ENCODE peak calls at places on chromosomes 16 and 17, in four cellular contexts. One of them, this sample, is unnamed.

GRCh38 chr17:17784599-17785264 is 52.1 kb downstream of the SREBF1 start:
- DNase-seq in fibroblast of lung: no peak
- DNase-seq in Karpas-422: peak; percentile 91
- DNase-seq in neuronal stem cell: no peak
- DNase-seq in this sample: no peak

GRCh38 chr17:10278218-10278617 is 79.8 kb upstream of the GAS7 start:
- DNase-seq in neuronal stem cell: no peak
- DNase-seq in fibroblast of lung: no peak
- DNase-seq in Karpas-422: peak; percentile 45
- DNase-seq in this sample: no peak

GRCh38 chr16:55759983-55760664 is 72.8 kb downstream of the CES1 start:
- DNase-seq in fibroblast of lung: no peak
- DNase-seq in neuronal stem cell: peak; percentile 24
- DNase-seq in Karpas-422: no peak
- DNase-seq in this sample: no peak

GRCh38 chr16:12499032-12499735 is 304.5 kb downstream of the CPPED1 start:
- DNase-seq in fibroblast of lung: no peak
- DNase-seq in neuronal stem cell: no peak
- DNase-seq in Karpas-422: no peak
- DNase-seq in this sample: no peak

GRCh38 chr16:50635505-50636392 is 45.4 kb downstream of the SNX20 start:
- DNase-seq in neuronal stem cell: no peak
- DNase-seq in Karpas-422: peak; percentile 74
- DNase-seq in fibroblast of lung: no peak
- DNase-seq in this sample: peak; percentile 30

GRCh38 chr17:56009795-56010715 is 143.2 kb upstream of the ANKFN1 start:
- DNase-seq in Karpas-422: no peak
- DNase-seq in neuronal stem cell: peak; percentile 43
- DNase-seq in fibroblast of lung: no peak
- DNase-seq in this sample: peak; percentile 55

GRCh38 chr16:89410794-89411309 is 79.5 kb downstream of the ANKRD11 start:
- DNase-seq in fibroblast of lung: peak; percentile 89
- DNase-seq in neuronal stem cell: no peak
- DNase-seq in Karpas-422: no peak
- DNase-seq in this sample: no peak

GRCh38 chr17:22469101-22469880 is 777.0 kb downstream of the KCNJ18 start:
- DNase-seq in Karpas-422: no peak
- DNase-seq in neuronal stem cell: no peak
- DNase-seq in fibroblast of lung: no peak
- DNase-seq in this sample: no peak

GRCh38 chr16:81873843-81874752 is 95.0 kb downstream of the PLCG2 start:
- DNase-seq in Karpas-422: peak; percentile 90
- DNase-seq in neuronal stem cell: peak; percentile 31
- DNase-seq in fibroblast of lung: peak; percentile 20
- DNase-seq in this sample: peak; percentile 57

GRCh38 chr16:81601601-81602251 is 157.1 kb downstream of the CMIP start:
- DNase-seq in fibroblast of lung: no peak
- DNase-seq in neuronal stem cell: no peak
- DNase-seq in Karpas-422: no peak
- DNase-seq in this sample: no peak

GRCh38 chr17:45782889-45783592 is 1.1 kb upstream of the CRHR1 start:
- DNase-seq in fibroblast of lung: no peak
- DNase-seq in neuronal stem cell: peak; percentile 62
- DNase-seq in Karpas-422: no peak
- DNase-seq in this sample: no peak

GRCh38 chr16:79071424-79071823 is 529.1 kb downstream of the MAF start:
- DNase-seq in neuronal stem cell: no peak
- DNase-seq in fibroblast of lung: no peak
- DNase-seq in Karpas-422: no peak
- DNase-seq in this sample: peak; percentile 52

GRCh38 chr16:63426275-63426870 is 1390.1 kb upstream of the CDH8 start:
- DNase-seq in neuronal stem cell: no peak
- DNase-seq in fibroblast of lung: no peak
- DNase-seq in Karpas-422: peak; percentile 49
- DNase-seq in this sample: no peak

GRCh38 chr16:53768167-53768566 is 64.2 kb downstream of the FTO start:
- DNase-seq in Karpas-422: peak; percentile 42
- DNase-seq in neuronal stem cell: no peak
- DNase-seq in fibroblast of lung: no peak
- DNase-seq in this sample: no peak

GRCh38 chr17:70144260-70144846 is 25.0 kb upstream of the KCNJ2 start:
- DNase-seq in neuronal stem cell: peak; percentile 9
- DNase-seq in fibroblast of lung: peak; percentile 43
- DNase-seq in Karpas-422: peak; percentile 69
- DNase-seq in this sample: no peak

DNA sequence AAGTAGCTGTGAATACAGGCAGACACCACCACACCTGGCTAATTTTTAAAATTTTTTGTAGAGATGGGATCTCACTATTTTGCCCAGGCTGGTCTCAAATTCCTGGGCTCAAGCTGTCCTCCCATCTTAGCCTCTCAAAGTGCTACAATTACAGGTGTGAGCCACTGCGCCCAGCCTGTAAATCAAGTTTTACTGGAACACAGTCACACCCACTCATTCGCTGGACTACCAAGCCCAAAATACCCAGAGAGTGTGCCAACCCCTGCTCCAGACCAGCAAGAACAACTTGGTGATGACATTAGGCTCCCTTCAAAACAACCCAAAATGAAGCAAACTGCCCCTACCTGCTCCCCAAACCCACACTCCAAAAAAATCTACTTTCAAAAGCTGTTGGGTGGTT is 36.0 kb downstream of the TVP23A start:
- DNase-seq in fibroblast of lung: no peak
- DNase-seq in Karpas-422: no peak
- DNase-seq in neuronal stem cell: no peak
- DNase-seq in this sample: no peak
- H3K4me2 ChIP-seq in fibroblast of lung: no peak overlapping the region
- H3K4me2 ChIP-seq in Karpas-422: no peak overlapping the region
- H3K4me2 ChIP-seq in neuronal stem cell: no peak overlapping the region
- H3K4me2 ChIP-seq in this sample: no peak overlapping the region

GRCh38 chr17:76104896-76105231 is 1.3 kb upstream of the EXOC7 start:
- DNase-seq in Karpas-422: no peak
- DNase-seq in fibroblast of lung: no peak
- DNase-seq in neuronal stem cell: no peak
- DNase-seq in this sample: no peak

GRCh38 chr17:76107507-76107906 is 3.9 kb upstream of the EXOC7 start:
- DNase-seq in fibroblast of lung: no peak
- DNase-seq in neuronal stem cell: no peak
- DNase-seq in Karpas-422: peak; percentile 76
- DNase-seq in this sample: no peak

GRCh38 chr17:76104140-76104895 is 731 bp upstream of the EXOC7 start:
- DNase-seq in neuronal stem cell: no peak
- DNase-seq in Karpas-422: no peak
- DNase-seq in fibroblast of lung: no peak
- DNase-seq in this sample: no peak

GRCh38 chr17:76102944-76103273 is 678 bp downstream of the EXOC7 start:
- DNase-seq in Karpas-422: no peak
- DNase-seq in fibroblast of lung: no peak
- DNase-seq in neuronal stem cell: no peak
- DNase-seq in this sample: no peak

GRCh38 chr17:76103274-76104139 is at the start of gene EXOC7:
- DNase-seq in Karpas-422: peak; percentile 98
- DNase-seq in neuronal stem cell: peak; percentile 93
- DNase-seq in fibroblast of lung: peak; percentile 79
- DNase-seq in this sample: peak; percentile 95
- H3K4me2 ChIP-seq in Karpas-422: peak within 1 kb of the TSS; percentile 96
- H3K4me2 ChIP-seq in neuronal stem cell: peak within 1 kb of the TSS; percentile 89
- H3K4me2 ChIP-seq in fibroblast of lung: peak within 1 kb of the TSS; percentile 92
- H3K4me2 ChIP-seq in this sample: peak within 1 kb of the TSS; percentile 96

GRCh38 chr17:5033352-5034015 is 1.7 kb downstream of the SLC52A1 start:
- DNase-seq in fibroblast of lung: no peak
- DNase-seq in Karpas-422: no peak
- DNase-seq in neuronal stem cell: no peak
- DNase-seq in this sample: no peak

GRCh38 chr17:5034063-5034462 is 1.2 kb downstream of the SLC52A1 start:
- DNase-seq in neuronal stem cell: no peak
- DNase-seq in Karpas-422: no peak
- DNase-seq in fibroblast of lung: no peak
- DNase-seq in this sample: no peak

GRCh38 chr17:5034651-5035050 is 575 bp downstream of the SLC52A1 start:
- DNase-seq in fibroblast of lung: no peak
- DNase-seq in neuronal stem cell: no peak
- DNase-seq in Karpas-422: no peak
- DNase-seq in this sample: no peak

GRCh38 chr17:5032865-5033264 is 2.4 kb downstream of the SLC52A1 start:
- DNase-seq in neuronal stem cell: no peak
- DNase-seq in Karpas-422: no peak
- DNase-seq in fibroblast of lung: no peak
- DNase-seq in this sample: no peak

GRCh38 chr17:5031365-5032082 is 3.7 kb downstream of the SLC52A1 start:
- DNase-seq in fibroblast of lung: peak; percentile 68
- DNase-seq in Karpas-422: peak; percentile 93
- DNase-seq in neuronal stem cell: peak; percentile 85
- DNase-seq in this sample: peak; percentile 88
- H3K4me2 ChIP-seq in fibroblast of lung: peak overlapping the region; percentile 1
- H3K4me2 ChIP-seq in Karpas-422: peak overlapping the region; percentile 57
- H3K4me2 ChIP-seq in neuronal stem cell: peak overlapping the region; percentile 54
- H3K4me2 ChIP-seq in this sample: peak overlapping the region; percentile 97

GRCh38 chr17:77457572-77458201 is 316.9 kb downstream of the SEC14L1 start:
- DNase-seq in neuronal stem cell: no peak
- DNase-seq in fibroblast of lung: no peak
- DNase-seq in Karpas-422: peak; percentile 54
- DNase-seq in this sample: no peak

GRCh38 chr17:77456271-77456950 is 315.6 kb downstream of the SEC14L1 start:
- DNase-seq in Karpas-422: peak; percentile 55
- DNase-seq in neuronal stem cell: no peak
- DNase-seq in fibroblast of lung: no peak
- DNase-seq in this sample: no peak

GRCh38 chr17:77459018-77459755 is 318.4 kb downstream of the SEC14L1 start:
- DNase-seq in Karpas-422: peak; percentile 45
- DNase-seq in fibroblast of lung: no peak
- DNase-seq in neuronal stem cell: no peak
- DNase-seq in this sample: peak; percentile 47

GRCh38 chr17:77456951-77457548 is 316.3 kb downstream of the SEC14L1 start:
- DNase-seq in Karpas-422: peak; percentile 82
- DNase-seq in fibroblast of lung: no peak
- DNase-seq in neuronal stem cell: no peak
- DNase-seq in this sample: no peak

GRCh38 chr17:77458202-77459017 is 317.6 kb downstream of the SEC14L1 start:
- DNase-seq in fibroblast of lung: no peak
- DNase-seq in neuronal stem cell: no peak
- DNase-seq in Karpas-422: peak; percentile 57
- DNase-seq in this sample: no peak
- H3K4me2 ChIP-seq in fibroblast of lung: no peak overlapping the region
- H3K4me2 ChIP-seq in neuronal stem cell: no peak overlapping the region
- H3K4me2 ChIP-seq in Karpas-422: peak overlapping the region; percentile 93
- H3K4me2 ChIP-seq in this sample: peak overlapping the region; percentile 66

DNA sequence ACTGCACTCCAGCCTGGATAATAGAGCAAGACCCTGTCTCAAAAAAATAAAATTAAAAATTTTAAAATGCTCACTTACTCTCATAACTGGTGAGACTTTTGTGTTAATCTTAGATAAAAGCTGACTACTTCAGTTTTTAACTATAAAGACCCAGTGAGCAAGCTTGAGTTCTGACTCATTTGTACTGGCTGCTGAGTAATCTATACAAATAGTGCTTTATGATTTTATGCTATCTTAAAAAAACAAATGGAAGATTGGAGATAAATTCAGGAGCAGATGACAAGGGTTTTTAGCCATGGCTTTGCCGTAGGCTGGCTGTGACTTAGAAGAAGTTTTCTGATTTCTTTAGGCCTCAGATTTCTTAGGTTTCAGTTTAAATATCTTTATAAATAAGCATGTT is 30.5 kb downstream of the SNTB2 start:
- DNase-seq in Karpas-422: no peak
- DNase-seq in neuronal stem cell: no peak
- DNase-seq in fibroblast of lung: peak; percentile 78
- DNase-seq in this sample: no peak
- H3K4me2 ChIP-seq in Karpas-422: no peak overlapping the region
- H3K4me2 ChIP-seq in neuronal stem cell: no peak overlapping the region
- H3K4me2 ChIP-seq in fibroblast of lung: peak overlapping the region; percentile 70
- H3K4me2 ChIP-seq in this sample: no peak overlapping the region

GRCh38 chr17:79391808-79392233 is 219.0 kb downstream of the RBFOX3 start:
- DNase-seq in fibroblast of lung: peak; percentile 38
- DNase-seq in neuronal stem cell: peak; percentile 85
- DNase-seq in Karpas-422: peak; percentile 85
- DNase-seq in this sample: peak; percentile 62
- H3K4me2 ChIP-seq in fibroblast of lung: no peak overlapping the region
- H3K4me2 ChIP-seq in neuronal stem cell: no peak overlapping the region
- H3K4me2 ChIP-seq in Karpas-422: no peak overlapping the region
- H3K4me2 ChIP-seq in this sample: no peak overlapping the region